ENCODE peak calls at places on chromosomes 7 and 10, in five cellular contexts. One of them, this sample, is unnamed.

GRCh38 chr10:96311180-96311697 is 7.0 kb downstream of the DNTT start:
- DNase-seq in HepG2: no peak
- DNase-seq in SK-N-SH: no peak
- DNase-seq in GM12878: no peak
- DNase-seq in HCT116: no peak
- DNase-seq in this sample: peak; percentile 77

GRCh38 chr7:91852263-91852741 is 28.2 kb downstream of the MTERF1 start:
- DNase-seq in HepG2: peak; percentile 41
- DNase-seq in SK-N-SH: no peak
- DNase-seq in GM12878: no peak
- DNase-seq in HCT116: no peak
- DNase-seq in this sample: no peak

GRCh38 chr7:157136372-157136771 is 2.4 kb upstream of the UBE3C start:
- DNase-seq in HepG2: peak; percentile 49
- DNase-seq in SK-N-SH: no peak
- DNase-seq in GM12878: no peak
- DNase-seq in HCT116: no peak
- DNase-seq in this sample: peak; percentile 45

GRCh38 chr10:3452234-3452633 is 279.7 kb upstream of the PITRM1 start:
- DNase-seq in HepG2: no peak
- DNase-seq in SK-N-SH: no peak
- DNase-seq in GM12878: no peak
- DNase-seq in HCT116: no peak
- DNase-seq in this sample: no peak

GRCh38 chr7:147722119-147722518 is 868.4 kb upstream of the C7orf33 start:
- DNase-seq in HepG2: no peak
- DNase-seq in SK-N-SH: peak; percentile 48
- DNase-seq in GM12878: no peak
- DNase-seq in HCT116: no peak
- DNase-seq in this sample: no peak

GRCh38 chr10:119205926-119206602 is 1.3 kb upstream of the GRK5 start:
- DNase-seq in HepG2: peak; percentile 83
- DNase-seq in SK-N-SH: peak; percentile 47
- DNase-seq in GM12878: no peak
- DNase-seq in HCT116: no peak
- DNase-seq in this sample: no peak

GRCh38 chr10:70321233-70321632 is 37.4 kb upstream of the NPFFR1 start:
- DNase-seq in HepG2: no peak
- DNase-seq in SK-N-SH: no peak
- DNase-seq in GM12878: no peak
- DNase-seq in HCT116: no peak
- DNase-seq in this sample: no peak

GRCh38 chr10:5094265-5095205 is at the start of gene AKR1C3:
- DNase-seq in HepG2: peak; percentile 78
- DNase-seq in SK-N-SH: peak; percentile 32
- DNase-seq in GM12878: no peak
- DNase-seq in HCT116: peak; percentile 51
- DNase-seq in this sample: peak; percentile 82

GRCh38 chr7:106367018-106367420 is 82.2 kb upstream of the NAMPT start:
- DNase-seq in HepG2: peak; percentile 20
- DNase-seq in SK-N-SH: no peak
- DNase-seq in GM12878: no peak
- DNase-seq in HCT116: no peak
- DNase-seq in this sample: peak; percentile 18

GRCh38 chr7:70647801-70648491 is 484.0 kb upstream of the GALNT17 start:
- DNase-seq in HepG2: no peak
- DNase-seq in SK-N-SH: no peak
- DNase-seq in GM12878: peak; percentile 46
- DNase-seq in HCT116: no peak
- DNase-seq in this sample: no peak

GRCh38 chr10:77877461-77878344 is 48.9 kb downstream of the DLG5 start:
- DNase-seq in HepG2: no peak
- DNase-seq in SK-N-SH: peak; percentile 80
- DNase-seq in GM12878: peak; percentile 20
- DNase-seq in HCT116: no peak
- DNase-seq in this sample: no peak

GRCh38 chr7:3156508-3156907 is 112.8 kb upstream of the CARD11 start:
- DNase-seq in HepG2: no peak
- DNase-seq in SK-N-SH: no peak
- DNase-seq in GM12878: no peak
- DNase-seq in HCT116: no peak
- DNase-seq in this sample: peak; percentile 79

GRCh38 chr7:87712571-87712970 is 84.4 kb downstream of the RUNDC3B start:
- DNase-seq in HepG2: no peak
- DNase-seq in SK-N-SH: no peak
- DNase-seq in GM12878: no peak
- DNase-seq in HCT116: no peak
- DNase-seq in this sample: no peak

GRCh38 chr7:65731562-65732035 is 141.3 kb upstream of the VKORC1L1 start:
- DNase-seq in HepG2: no peak
- DNase-seq in SK-N-SH: no peak
- DNase-seq in GM12878: no peak
- DNase-seq in HCT116: no peak
- DNase-seq in this sample: no peak

GRCh38 chr10:102773320-102773719 is 29.6 kb downstream of the WBP1L start:
- DNase-seq in HepG2: no peak
- DNase-seq in SK-N-SH: no peak
- DNase-seq in GM12878: no peak
- DNase-seq in HCT116: no peak
- DNase-seq in this sample: no peak

GRCh38 chr7:80182630-80183276 is 48.1 kb downstream of the GNAI1 start:
- DNase-seq in HepG2: no peak
- DNase-seq in SK-N-SH: no peak
- DNase-seq in GM12878: no peak
- DNase-seq in HCT116: peak; percentile 18
- DNase-seq in this sample: no peak

GRCh38 chr7:32507416-32507815 is 12.1 kb downstream of the AVL9 start:
- DNase-seq in HepG2: no peak
- DNase-seq in SK-N-SH: no peak
- DNase-seq in GM12878: no peak
- DNase-seq in HCT116: no peak
- DNase-seq in this sample: no peak

GRCh38 chr10:60238408-60239100 is 151.1 kb downstream of the ANK3 start:
- DNase-seq in HepG2: no peak
- DNase-seq in SK-N-SH: peak; percentile 18
- DNase-seq in GM12878: peak; percentile 23
- DNase-seq in HCT116: peak; percentile 2
- DNase-seq in this sample: peak; percentile 43

GRCh38 chr7:141754939-141755338 is 9.0 kb upstream of the TAS2R3 start:
- DNase-seq in HepG2: peak; percentile 46
- DNase-seq in SK-N-SH: peak; percentile 43
- DNase-seq in GM12878: no peak
- DNase-seq in HCT116: no peak
- DNase-seq in this sample: peak; percentile 55

GRCh38 chr10:24238527-24239247 is 29.7 kb downstream of the KIAA1217 start:
- DNase-seq in HepG2: no peak
- DNase-seq in SK-N-SH: no peak
- DNase-seq in GM12878: no peak
- DNase-seq in HCT116: no peak
- DNase-seq in this sample: no peak

GRCh38 chr7:111642373-111642772 is 80.1 kb upstream of the IMMP2L start:
- DNase-seq in HepG2: no peak
- DNase-seq in SK-N-SH: no peak
- DNase-seq in GM12878: no peak
- DNase-seq in HCT116: no peak
- DNase-seq in this sample: no peak

GRCh38 chr7:83782628-83783027 is 133.7 kb upstream of the SEMA3E start:
- DNase-seq in HepG2: no peak
- DNase-seq in SK-N-SH: no peak
- DNase-seq in GM12878: no peak
- DNase-seq in HCT116: no peak
- DNase-seq in this sample: no peak

GRCh38 chr10:95134490-95134889 is 59.5 kb upstream of the ACSM6 start:
- DNase-seq in HepG2: no peak
- DNase-seq in SK-N-SH: no peak
- DNase-seq in GM12878: no peak
- DNase-seq in HCT116: no peak
- DNase-seq in this sample: no peak
- TF ChIP-seq JUND in HepG2: no peak
- TF ChIP-seq JUND in SK-N-SH: no peak
- TF ChIP-seq JUND in GM12878: no peak
- TF ChIP-seq JUND in HCT116: no peak
- TF ChIP-seq JUND in this sample: no peak

GRCh38 chr7:23249486-23249885 is 2.9 kb downstream of the GPNMB start:
- DNase-seq in HepG2: no peak
- DNase-seq in SK-N-SH: no peak
- DNase-seq in GM12878: no peak
- DNase-seq in HCT116: no peak
- DNase-seq in this sample: no peak

GRCh38 chr7:23256731-23257130 is 10.2 kb downstream of the GPNMB start:
- DNase-seq in HepG2: no peak
- DNase-seq in SK-N-SH: no peak
- DNase-seq in GM12878: no peak
- DNase-seq in HCT116: no peak
- DNase-seq in this sample: no peak

GRCh38 chr7:23254051-23254681 is 7.6 kb downstream of the GPNMB start:
- DNase-seq in HepG2: no peak
- DNase-seq in SK-N-SH: no peak
- DNase-seq in GM12878: no peak
- DNase-seq in HCT116: no peak
- DNase-seq in this sample: no peak
- TF ChIP-seq JUND in HepG2: no peak
- TF ChIP-seq JUND in SK-N-SH: no peak
- TF ChIP-seq JUND in GM12878: no peak
- TF ChIP-seq JUND in HCT116: no peak
- TF ChIP-seq JUND in this sample: no peak

GRCh38 chr10:21432266-21432665 is 93.2 kb downstream of the SKIDA1 start:
- DNase-seq in HepG2: no peak
- DNase-seq in SK-N-SH: no peak
- DNase-seq in GM12878: no peak
- DNase-seq in HCT116: no peak
- DNase-seq in this sample: no peak
- TF ChIP-seq JUND in HepG2: no peak
- TF ChIP-seq JUND in SK-N-SH: no peak
- TF ChIP-seq JUND in GM12878: no peak
- TF ChIP-seq JUND in HCT116: no peak
- TF ChIP-seq JUND in this sample: no peak

DNA sequence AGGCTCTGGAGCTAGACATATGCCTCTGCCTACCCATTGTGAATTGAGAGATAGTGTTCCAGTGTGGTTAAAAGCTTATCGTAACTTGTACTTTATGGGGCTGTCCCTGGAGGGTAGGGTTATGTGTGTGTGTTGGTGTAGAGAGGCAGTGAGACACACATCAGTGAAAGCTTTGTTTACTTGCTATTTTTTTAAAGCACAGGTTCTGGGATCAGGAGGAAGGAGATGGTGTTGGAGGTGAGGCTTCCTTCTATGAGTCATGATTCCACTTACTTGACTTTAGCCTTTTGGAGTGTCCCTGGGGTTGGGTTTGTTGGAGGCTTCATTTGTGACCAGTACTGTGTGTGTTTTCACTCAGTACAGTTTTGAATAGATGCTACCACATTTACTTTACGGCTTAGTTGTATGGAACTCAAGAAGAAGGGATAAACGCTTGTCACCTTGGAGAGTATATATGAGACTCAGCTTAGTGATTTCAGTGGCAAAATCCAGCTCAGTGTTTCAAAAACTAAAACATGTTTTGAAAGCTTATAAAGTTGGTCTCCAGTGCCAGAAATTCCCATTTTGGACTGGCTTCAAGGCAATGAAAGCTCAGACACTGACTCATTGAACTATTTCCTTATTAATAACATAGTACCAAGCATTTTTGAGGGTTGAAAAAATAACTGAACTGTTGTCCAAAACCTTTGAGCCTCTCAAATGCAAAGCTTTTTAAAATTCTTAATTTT is 106.2 kb downstream of the PLXDC2 start:
- DNase-seq in HepG2: no peak
- DNase-seq in SK-N-SH: no peak
- DNase-seq in GM12878: no peak
- DNase-seq in HCT116: no peak
- DNase-seq in this sample: no peak
- TF ChIP-seq JUND in HepG2: no peak
- TF ChIP-seq JUND in SK-N-SH: peak; percentile 53
- TF ChIP-seq JUND in GM12878: no peak
- TF ChIP-seq JUND in HCT116: no peak
- TF ChIP-seq JUND in this sample: no peak